ENCODE peak calls at places on chromosomes 2 and 18, in five cellular contexts. H, L, G, N and I are unnamed samples. For H3K4me1, the result is how much of the 10 kb centered on the place peaks cover.

GRCh38 chr2:148259674-148260073 is 238.8 kb downstream of the MBD5 start:
- DNase-seq in H (no peak), L (no peak), G (no peak), N (peak), I (no peak)

GRCh38 chr18:35071819-35072247 is 30.6 kb downstream of the MAPRE2 start:
- DNase-seq in H (no peak), L (no peak), G (no peak), N (no peak), I (no peak)

GRCh38 chr2:120438301-120439066 is 92.5 kb downstream of the INHBB start:
- DNase-seq in H (no peak), L (no peak), G (no peak), N (no peak), I (no peak)

GRCh38 chr2:123211181-123211580 is 813.9 kb upstream of the CNTNAP5 start:
- DNase-seq in H (no peak), L (no peak), G (no peak), N (no peak), I (no peak)

GRCh38 chr2:235685024-235685721 is 191.3 kb downstream of the AGAP1 start:
- DNase-seq in H (no peak), L (no peak), G (no peak), N (no peak), I (no peak)

GRCh38 chr18:70194227-70194890 is 11.1 kb downstream of the RTTN start:
- DNase-seq in H (no peak), L (no peak), G (no peak), N (no peak), I (no peak)

GRCh38 chr2:138730497-138731030 is 49.6 kb downstream of the NXPH2 start:
- DNase-seq in H (no peak), L (no peak), G (no peak), N (no peak), I (no peak)

GRCh38 chr18:58314284-58314683 is 270.3 kb downstream of the NEDD4L start:
- DNase-seq in H (no peak), L (peak), G (no peak), N (no peak), I (peak)

GRCh38 chr2:83081835-83082522 is 1377.1 kb downstream of the SUCLG1 start:
- DNase-seq in H (no peak), L (peak), G (peak), N (no peak), I (peak)

GRCh38 chr2:42059261-42059898 is 11.6 kb downstream of the PKDCC start:
- DNase-seq in H (no peak), L (no peak), G (no peak), N (no peak), I (no peak)

GRCh38 chr2:73260338-73260984 is 23.8 kb downstream of the FBXO41 start:
- DNase-seq in H (peak), L (no peak), G (peak), N (no peak), I (peak)

GRCh38 chr2:205913668-205914067 is 172.3 kb downstream of the INO80D start:
- DNase-seq in H (no peak), L (no peak), G (no peak), N (no peak), I (no peak)

GRCh38 chr2:14925471-14925870 is 293.0 kb downstream of the LRATD1 start:
- DNase-seq in H (no peak), L (no peak), G (no peak), N (no peak), I (no peak)

GRCh38 chr2:99488587-99488998 is 1.2 kb downstream of the REV1 start:
- DNase-seq in H (no peak), L (no peak), G (no peak), N (no peak), I (no peak)

GRCh38 chr18:463442-464310 is 36.8 kb downstream of the COLEC12 start:
- DNase-seq in H (peak), L (no peak), G (peak), N (no peak), I (no peak)

GRCh38 chr18:79879566-79879965 is 71.9 kb downstream of the SLC66A2 start:
- DNase-seq in H (no peak), L (no peak), G (no peak), N (no peak), I (no peak)

GRCh38 chr18:75500510-75500909 is 73.0 kb upstream of the SMIM21 start:
- DNase-seq in H (no peak), L (no peak), G (no peak), N (no peak), I (no peak)

GRCh38 chr2:13046557-13047165 is 329.9 kb downstream of the TRIB2 start:
- DNase-seq in H (no peak), L (no peak), G (no peak), N (no peak), I (no peak)

GRCh38 chr18:8713691-8714090 is 8.3 kb downstream of the MTCL1 start:
- DNase-seq in H (no peak), L (no peak), G (no peak), N (no peak), I (no peak)
- H3K4me1 ChIP-seq in H (half or more), L (under half), G (under half), N (under half), I (under half)

DNA sequence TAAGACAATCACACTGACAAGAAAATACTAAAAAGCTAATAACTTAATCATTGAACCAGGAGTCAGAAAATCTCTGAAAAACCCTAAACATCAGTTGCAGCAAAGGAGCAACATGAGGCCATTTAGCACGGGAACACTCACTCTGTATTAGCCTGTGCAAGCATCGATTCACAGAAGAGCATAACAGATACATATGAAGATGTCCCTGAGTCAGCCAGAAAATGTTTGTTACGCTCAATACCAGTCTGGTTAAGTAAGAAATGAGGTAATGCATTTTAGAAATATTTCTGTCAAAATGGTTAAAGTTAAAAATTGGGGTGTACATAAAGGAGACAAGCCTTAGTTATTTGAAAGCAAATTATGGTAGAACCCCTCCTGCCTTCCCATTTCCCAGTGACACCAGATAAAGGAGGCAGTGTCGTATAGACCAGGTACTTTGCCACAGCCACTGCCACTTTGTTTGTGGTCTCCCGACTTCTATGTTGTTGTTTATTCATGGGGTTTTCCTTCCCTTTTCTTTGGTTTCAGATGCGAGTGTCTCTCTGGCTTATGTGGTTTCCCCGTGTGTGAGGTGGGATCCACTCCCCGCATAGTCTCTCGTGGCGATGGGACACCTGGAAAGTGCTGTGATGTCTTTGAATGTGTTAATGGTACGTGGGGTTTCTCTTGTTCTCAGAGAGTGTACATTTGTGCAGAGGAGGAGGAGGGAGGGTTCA is 108.6 kb downstream of the CRIM1 start:
- DNase-seq in H (no peak), L (no peak), G (no peak), N (no peak), I (no peak)
- H3K27ac ChIP-seq in H (peak), L (no peak), G (no peak), N (no peak), I (no peak)

GRCh38 chr2:101744832-101745231 is 47.3 kb downstream of the MAP4K4 start:
- DNase-seq in H (no peak), L (no peak), G (no peak), N (no peak), I (no peak)

GRCh38 chr2:101743288-101743687 is 45.8 kb downstream of the MAP4K4 start:
- DNase-seq in H (no peak), L (no peak), G (no peak), N (no peak), I (no peak)

GRCh38 chr2:101740555-101740964 is 43.1 kb downstream of the MAP4K4 start:
- DNase-seq in H (no peak), L (no peak), G (no peak), N (no peak), I (no peak)

GRCh38 chr2:101738649-101739048 is 41.1 kb downstream of the MAP4K4 start:
- DNase-seq in H (no peak), L (no peak), G (no peak), N (no peak), I (no peak)

DNA sequence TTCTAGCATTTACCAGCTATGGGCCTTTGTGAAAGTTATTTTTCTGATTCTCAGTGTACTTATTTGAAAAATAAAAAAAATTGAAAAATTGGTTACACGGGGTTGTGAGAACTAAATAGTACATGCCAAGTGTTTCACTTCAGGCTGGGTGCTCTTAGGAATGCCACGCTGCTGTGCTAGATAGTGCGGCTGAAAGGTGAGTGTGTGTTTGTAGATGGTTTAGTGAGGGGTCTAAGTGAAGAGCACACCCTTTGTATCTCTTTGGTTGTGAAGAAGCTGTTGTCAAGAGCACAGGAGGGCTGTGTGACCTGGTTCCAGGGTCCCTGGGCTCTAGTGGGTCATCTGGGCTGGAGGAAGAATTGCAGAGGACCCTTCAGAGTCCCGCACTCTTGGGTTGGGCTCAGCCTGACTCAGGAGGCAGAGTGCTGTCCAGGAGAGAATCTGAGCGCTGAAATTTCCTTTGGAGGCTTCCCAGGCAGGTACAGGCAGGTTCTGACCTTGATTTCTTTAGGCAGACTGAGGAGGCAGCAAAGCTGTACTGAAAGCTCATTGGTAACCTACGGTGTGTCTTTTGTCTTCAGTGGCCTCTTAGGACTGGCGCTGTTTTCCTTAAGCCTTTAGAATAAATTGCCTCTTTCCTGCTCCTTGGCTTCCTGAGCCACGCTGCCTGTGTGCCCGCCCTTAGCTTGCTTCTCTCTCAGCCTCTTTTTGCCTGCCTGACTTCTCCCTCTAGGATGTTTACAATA is 44.4 kb downstream of the MAP4K4 start:
- DNase-seq in H (peak), L (no peak), G (no peak), N (no peak), I (no peak)
- H3K4me1 ChIP-seq in H (under half), L (under half), G (under half), N (under half), I (under half)

GRCh38 chr2:180319586-180320405 is 312.7 kb upstream of the CWC22 start:
- DNase-seq in H (no peak), L (no peak), G (no peak), N (no peak), I (no peak)

GRCh38 chr2:180312542-180312941 is 305.4 kb upstream of the CWC22 start:
- DNase-seq in H (no peak), L (no peak), G (no peak), N (no peak), I (no peak)

DNA sequence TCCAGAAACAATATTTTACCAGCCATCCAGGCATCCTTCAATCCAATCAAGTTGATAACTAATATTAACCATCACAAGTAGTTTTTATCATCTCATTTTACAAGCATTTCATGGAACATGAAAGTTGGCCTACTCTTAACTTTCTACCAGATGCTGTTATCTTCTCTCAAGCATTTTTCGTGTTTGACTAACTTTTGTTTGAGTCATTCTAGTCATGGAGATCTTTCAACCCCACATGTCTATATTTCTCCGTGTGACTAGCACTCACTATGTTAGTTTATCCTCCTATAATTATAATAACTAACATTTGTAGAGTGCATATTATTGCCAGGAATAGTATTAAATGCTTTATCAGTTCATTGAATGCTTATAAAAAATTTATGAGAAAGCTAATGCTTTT is 307.0 kb upstream of the CWC22 start:
- DNase-seq in H (no peak), L (no peak), G (no peak), N (no peak), I (no peak)
- H3K27ac ChIP-seq in H (no peak), L (no peak), G (no peak), N (no peak), I (no peak)

GRCh38 chr2:46967990-46968647 is 52.5 kb upstream of the MCFD2 start:
- DNase-seq in H (no peak), L (peak), G (no peak), N (peak), I (peak)
- H3K4me1 ChIP-seq in H (under half), L (under half), G (under half), N (under half), I (under half)

DNA sequence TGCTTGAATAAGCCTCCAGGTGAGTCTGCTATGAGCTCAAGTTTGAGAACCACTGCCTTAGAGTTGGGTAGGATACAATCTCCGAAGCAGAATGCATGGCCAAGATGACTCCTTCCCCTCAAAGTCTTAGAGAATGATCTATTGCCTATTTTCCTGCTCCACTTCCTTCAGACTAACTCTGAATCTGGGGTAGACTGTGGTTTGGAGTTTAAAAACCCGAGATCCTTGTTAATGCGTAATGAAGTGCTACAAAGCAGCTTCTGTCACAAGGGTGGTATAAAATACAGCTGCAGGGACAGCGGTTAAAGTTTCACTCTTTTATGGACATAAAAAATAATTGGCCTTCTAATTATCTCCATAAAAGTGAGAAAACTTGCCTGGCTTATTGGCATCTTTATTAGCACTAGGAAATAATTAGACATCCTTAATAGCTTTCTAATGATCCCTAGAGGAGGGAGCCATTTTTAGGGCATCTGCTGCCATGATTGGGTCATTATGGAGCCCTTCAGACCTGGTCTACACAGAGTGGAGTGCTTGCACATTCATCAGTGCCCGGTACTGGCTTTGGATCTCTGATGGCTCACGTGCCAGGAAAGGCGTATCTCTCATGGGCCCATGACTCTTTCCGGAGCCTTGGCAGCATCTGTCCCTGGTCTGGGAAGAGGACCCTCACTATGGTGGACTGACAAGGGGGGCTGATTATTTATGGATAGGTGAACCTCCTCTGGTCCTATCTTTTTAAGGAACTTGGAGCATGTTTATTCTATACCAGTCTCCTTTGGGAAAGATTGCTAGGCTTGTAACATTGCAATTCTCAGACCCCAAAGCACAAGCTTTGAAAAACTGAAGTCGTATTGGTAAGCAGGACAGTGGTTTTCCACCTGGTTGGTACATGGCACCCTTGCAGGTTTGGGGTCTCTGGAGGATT is 28.2 kb downstream of the SIX2 start:
- DNase-seq in H (no peak), L (no peak), G (no peak), N (no peak), I (no peak)
- H3K27ac ChIP-seq in H (no peak), L (no peak), G (no peak), N (no peak), I (no peak)